ENCODE peak calls at places on chromosomes 1 and 21, in ten cellular contexts. K is AG09309; O is stimulated activated CD4-positive, alpha-beta T cell treated with anti-CD3 and anti-CD28 coated beads, Interleukin-2, amount 100 ng/mL, for 48 hours; L is HCEC 1CT; Y is stimulated activated CD8-positive, alpha-beta memory T cell treated with anti-CD3 and anti-CD28 coated beads, Interleukin-4, amount 100 ng/mL, for 4 hours; E is epithelial cell of esophagus; M is left ventricle myocardium inferior; G is RWPE1; F is activated CD4-positive, alpha-beta memory T cell treated with anti-CD3 and anti-CD28 coated beads for 36 hours; J is ACHN. C is an unnamed sample.
A peak's percentile ranks its signal among the peaks of the same experiment; 100 is the strongest.

GRCh38 chr1:82830695-82831380 is 1030.1 kb downstream of the ADGRL2 start:
- DNase-seq in K (no peak), O (no peak), L (no peak), Y (no peak), E (no peak), M (no peak), G (no peak), F (no peak), J (no peak), C (no peak)

GRCh38 chr1:219480011-219480410 is 132.9 kb downstream of the ZC3H11B start:
- DNase-seq in K (no peak), O (no peak), L (peak; percentile 3), Y (no peak), E (no peak), M (no peak), G (no peak), F (no peak), J (no peak), C (no peak)

GRCh38 chr1:234913771-234914170 is 214.9 kb downstream of the TOMM20 start:
- DNase-seq in K (no peak), O (no peak), L (no peak), Y (no peak), E (no peak), M (no peak), G (no peak), F (no peak), J (no peak), C (no peak)

GRCh38 chr1:32748348-32748747 is 45.8 kb upstream of the SYNC start:
- DNase-seq in K (no peak), O (no peak), L (no peak), Y (no peak), E (no peak), M (no peak), G (no peak), F (no peak), J (no peak), C (no peak)

GRCh38 chr1:11984121-11984520 is 3.9 kb downstream of the MFN2 start:
- DNase-seq in K (no peak), O (no peak), L (no peak), Y (no peak), E (no peak), M (no peak), G (no peak), F (no peak), J (no peak), C (no peak)

GRCh38 chr21:32713726-32714125 is 14.1 kb downstream of the SYNJ1 start:
- DNase-seq in K (no peak), O (no peak), L (no peak), Y (no peak), E (no peak), M (no peak), G (no peak), F (no peak), J (no peak), C (no peak)

GRCh38 chr1:194069831-194070218 is 883.4 kb upstream of the B3GALT2 start:
- DNase-seq in K (no peak), O (no peak), L (no peak), Y (no peak), E (no peak), M (no peak), G (no peak), F (no peak), J (no peak), C (no peak)

GRCh38 chr21:36606983-36607325 is 92.0 kb upstream of the SIM2 start:
- DNase-seq in K (no peak), O (no peak), L (no peak), Y (no peak), E (no peak), M (no peak), G (no peak), F (no peak), J (no peak), C (no peak)

GRCh38 chr1:36349241-36349671 is 25.8 kb upstream of the EVA1B start:
- DNase-seq in K (no peak), O (no peak), L (peak; percentile 40), Y (no peak), E (peak; percentile 72), M (no peak), G (peak; percentile 38), F (peak; percentile 46), J (no peak), C (no peak)

GRCh38 chr1:115275216-115275615 is 62.8 kb downstream of the NGF start:
- DNase-seq in K (no peak), O (no peak), L (no peak), Y (no peak), E (peak; percentile 30), M (no peak), G (peak; percentile 20), F (no peak), J (peak; percentile 24), C (no peak)

GRCh38 chr1:10980841-10981727 is 31.4 kb upstream of the TARDBP start:
- DNase-seq in K (peak; percentile 52), O (no peak), L (no peak), Y (no peak), E (no peak), M (peak; percentile 40), G (no peak), F (no peak), J (no peak), C (no peak)

GRCh38 chr1:212504171-212504803 is 71.6 kb downstream of the NENF start:
- DNase-seq in K (no peak), O (no peak), L (no peak), Y (no peak), E (peak; percentile 21), M (no peak), G (no peak), F (peak; percentile 37), J (no peak), C (no peak)

GRCh38 chr1:63157085-63157484 is 165.3 kb upstream of the FOXD3 start:
- DNase-seq in K (no peak), O (no peak), L (no peak), Y (no peak), E (no peak), M (no peak), G (no peak), F (no peak), J (no peak), C (no peak)

GRCh38 chr1:195663549-195664280 is 944.5 kb downstream of the KCNT2 start:
- DNase-seq in K (peak; percentile 52), O (no peak), L (no peak), Y (no peak), E (peak; percentile 90), M (no peak), G (peak; percentile 82), F (no peak), J (peak; percentile 52), C (no peak)

GRCh38 chr21:42360317-42360716 is 6.0 kb downstream of the TFF1 start:
- DNase-seq in K (no peak), O (peak; percentile 31), L (no peak), Y (no peak), E (no peak), M (no peak), G (no peak), F (peak; percentile 41), J (no peak), C (no peak)

GRCh38 chr1:37867784-37868183 is 8.4 kb upstream of the MTF1 start:
- DNase-seq in K (no peak), O (no peak), L (no peak), Y (no peak), E (no peak), M (no peak), G (no peak), F (no peak), J (no peak), C (no peak)

GRCh38 chr1:173249349-173249748 is 42.2 kb upstream of the TNFSF4 start:
- DNase-seq in K (no peak), O (no peak), L (peak; percentile 9), Y (no peak), E (peak; percentile 42), M (no peak), G (no peak), F (no peak), J (no peak), C (no peak)

GRCh38 chr1:110216116-110216515 is 6.0 kb downstream of the KCNC4 start:
- DNase-seq in K (no peak), O (no peak), L (no peak), Y (no peak), E (no peak), M (no peak), G (no peak), F (no peak), J (no peak), C (no peak)

GRCh38 chr1:209805341-209805781 is 581 bp downstream of the IRF6 start:
- DNase-seq in K (no peak), O (no peak), L (no peak), Y (no peak), E (no peak), M (no peak), G (no peak), F (no peak), J (no peak), C (no peak)

GRCh38 chr1:1891349-1892078 is 627 bp upstream of the GNB1 start:
- DNase-seq in K (no peak), O (peak; percentile 62), L (peak; percentile 39), Y (peak; percentile 47), E (peak; percentile 41), M (peak; percentile 79), G (peak; percentile 80), F (peak; percentile 73), J (peak; percentile 65), C (peak; percentile 74)

GRCh38 chr1:29245876-29246275 is 9.6 kb downstream of the PTPRU start:
- DNase-seq in K (no peak), O (no peak), L (no peak), Y (no peak), E (peak; percentile 65), M (no peak), G (peak; percentile 58), F (peak; percentile 36), J (peak; percentile 40), C (no peak)

GRCh38 chr1:45337630-45338320 is 2.2 kb upstream of the TOE1 start:
- DNase-seq in K (no peak), O (no peak), L (no peak), Y (no peak), E (no peak), M (no peak), G (no peak), F (no peak), J (no peak), C (no peak)

GRCh38 chr1:174788981-174789380 is 210.8 kb upstream of the CACYBP start:
- DNase-seq in K (peak; percentile 67), O (no peak), L (peak; percentile 91), Y (no peak), E (peak; percentile 85), M (no peak), G (peak; percentile 69), F (no peak), J (peak; percentile 77), C (no peak)

GRCh38 chr1:177873238-177873637 is 96.6 kb downstream of the SEC16B start:
- DNase-seq in K (peak; percentile 76), O (no peak), L (peak; percentile 97), Y (no peak), E (peak; percentile 92), M (no peak), G (peak; percentile 70), F (no peak), J (no peak), C (no peak)

GRCh38 chr1:61079898-61080336 is 2.4 kb upstream of the NFIA start:
- DNase-seq in K (peak; percentile 32), O (no peak), L (peak; percentile 91), Y (no peak), E (peak; percentile 75), M (peak; percentile 85), G (peak; percentile 69), F (peak; percentile 32), J (peak; percentile 79), C (peak; percentile 81)

GRCh38 chr1:197638316-197638715 is 137.0 kb downstream of the DENND1B start:
- DNase-seq in K (no peak), O (no peak), L (no peak), Y (no peak), E (no peak), M (no peak), G (no peak), F (no peak), J (no peak), C (no peak)

GRCh38 chr1:165871311-165872067 is 44.1 kb downstream of the UCK2 start:
- DNase-seq in K (no peak), O (peak; percentile 32), L (peak; percentile 70), Y (no peak), E (peak; percentile 46), M (peak; percentile 50), G (no peak), F (peak; percentile 76), J (peak; percentile 85), C (no peak)

GRCh38 chr1:227192163-227192562 is 126.1 kb downstream of the CDC42BPA start:
- DNase-seq in K (peak; percentile 89), O (peak; percentile 14), L (peak; percentile 95), Y (no peak), E (peak; percentile 97), M (peak; percentile 25), G (peak; percentile 66), F (peak; percentile 73), J (peak; percentile 67), C (no peak)

C was measured in ureter.